ENCODE peak calls at places on chromosomes 5 and 9, in four cellular contexts. One of them, this sample, is unnamed.

GRCh38 chr5:103546858-103547257 is 15.7 kb downstream of the NUDT12 start:
- DNase-seq in T-helper 2 cell: no peak
- DNase-seq in esophagus muscularis mucosa: no peak
- DNase-seq in AML-193: no peak
- DNase-seq in this sample: no peak

GRCh38 chr5:87004101-87004500 is 263.6 kb upstream of the RASA1 start:
- DNase-seq in AML-193: no peak
- DNase-seq in esophagus muscularis mucosa: no peak
- DNase-seq in T-helper 2 cell: no peak
- DNase-seq in this sample: no peak

GRCh38 chr9:89534464-89534863 is 36.6 kb upstream of the SEMA4D start:
- DNase-seq in T-helper 2 cell: no peak
- DNase-seq in AML-193: no peak
- DNase-seq in esophagus muscularis mucosa: no peak
- DNase-seq in this sample: no peak

GRCh38 chr5:29143266-29143665 is 2050.2 kb upstream of the CDH6 start:
- DNase-seq in T-helper 2 cell: no peak
- DNase-seq in AML-193: no peak
- DNase-seq in esophagus muscularis mucosa: no peak
- DNase-seq in this sample: no peak

GRCh38 chr9:13445123-13445522 is 165.6 kb upstream of the MPDZ start:
- DNase-seq in T-helper 2 cell: no peak
- DNase-seq in esophagus muscularis mucosa: no peak
- DNase-seq in AML-193: no peak
- DNase-seq in this sample: no peak

GRCh38 chr5:179700401-179700918 is 1.7 kb downstream of the CANX start:
- DNase-seq in esophagus muscularis mucosa: no peak
- DNase-seq in AML-193: peak
- DNase-seq in T-helper 2 cell: peak
- DNase-seq in this sample: no peak

GRCh38 chr5:148739023-148739422 is 84.7 kb upstream of the HTR4 start:
- DNase-seq in esophagus muscularis mucosa: no peak
- DNase-seq in AML-193: no peak
- DNase-seq in T-helper 2 cell: no peak
- DNase-seq in this sample: no peak

GRCh38 chr5:53749611-53750010 is 189.2 kb downstream of the NDUFS4 start:
- DNase-seq in AML-193: no peak
- DNase-seq in T-helper 2 cell: no peak
- DNase-seq in esophagus muscularis mucosa: no peak
- DNase-seq in this sample: no peak

GRCh38 chr9:131727795-131728545 is 11.9 kb downstream of the RAPGEF1 start:
- DNase-seq in esophagus muscularis mucosa: no peak
- DNase-seq in AML-193: no peak
- DNase-seq in T-helper 2 cell: peak
- DNase-seq in this sample: no peak

GRCh38 chr5:79297661-79298060 is 61.7 kb downstream of the JMY start:
- DNase-seq in esophagus muscularis mucosa: no peak
- DNase-seq in T-helper 2 cell: no peak
- DNase-seq in AML-193: no peak
- DNase-seq in this sample: no peak

GRCh38 chr5:6759401-6759800 is 46.2 kb downstream of the TENT4A start:
- DNase-seq in T-helper 2 cell: no peak
- DNase-seq in AML-193: no peak
- DNase-seq in esophagus muscularis mucosa: no peak
- DNase-seq in this sample: no peak

GRCh38 chr5:43231977-43232376 is 40.0 kb downstream of the NIM1K start:
- DNase-seq in AML-193: no peak
- DNase-seq in esophagus muscularis mucosa: no peak
- DNase-seq in T-helper 2 cell: peak
- DNase-seq in this sample: no peak

GRCh38 chr5:54460181-54460919 is 4.9 kb downstream of the HSPB3 start:
- DNase-seq in AML-193: no peak
- DNase-seq in esophagus muscularis mucosa: no peak
- DNase-seq in T-helper 2 cell: no peak
- DNase-seq in this sample: no peak

GRCh38 chr9:114732842-114733241 is 50.9 kb upstream of the TEX48 start:
- DNase-seq in AML-193: no peak
- DNase-seq in T-helper 2 cell: no peak
- DNase-seq in esophagus muscularis mucosa: no peak
- DNase-seq in this sample: no peak

GRCh38 chr5:135491552-135492318 is 39.6 kb upstream of the TIFAB start:
- DNase-seq in esophagus muscularis mucosa: no peak
- DNase-seq in AML-193: no peak
- DNase-seq in T-helper 2 cell: no peak
- DNase-seq in this sample: peak

GRCh38 chr5:97209343-97209742 is 26.3 kb upstream of the RIOK2 start:
- DNase-seq in esophagus muscularis mucosa: no peak
- DNase-seq in T-helper 2 cell: no peak
- DNase-seq in AML-193: no peak
- DNase-seq in this sample: no peak

GRCh38 chr9:72633966-72634365 is 112.6 kb downstream of the TMC1 start:
- DNase-seq in T-helper 2 cell: peak
- DNase-seq in AML-193: no peak
- DNase-seq in esophagus muscularis mucosa: no peak
- DNase-seq in this sample: no peak

GRCh38 chr5:160269017-160269416 is 39.7 kb downstream of the FABP6 start:
- DNase-seq in AML-193: peak
- DNase-seq in T-helper 2 cell: no peak
- DNase-seq in esophagus muscularis mucosa: peak
- DNase-seq in this sample: no peak

GRCh38 chr5:38985909-38986452 is 88.2 kb downstream of the RICTOR start:
- DNase-seq in AML-193: no peak
- DNase-seq in T-helper 2 cell: no peak
- DNase-seq in esophagus muscularis mucosa: no peak
- DNase-seq in this sample: no peak

GRCh38 chr5:79986260-79986659 is 4.8 kb downstream of the MTX3 start:
- DNase-seq in AML-193: no peak
- DNase-seq in T-helper 2 cell: no peak
- DNase-seq in esophagus muscularis mucosa: no peak
- DNase-seq in this sample: no peak

GRCh38 chr5:157187046-157187754 is 6.6 kb downstream of the ITK start:
- DNase-seq in AML-193: no peak
- DNase-seq in T-helper 2 cell: no peak
- DNase-seq in esophagus muscularis mucosa: no peak
- DNase-seq in this sample: no peak

GRCh38 chr5:167573274-167574127 is 717.9 kb upstream of the WWC1 start:
- DNase-seq in esophagus muscularis mucosa: no peak
- DNase-seq in AML-193: no peak
- DNase-seq in T-helper 2 cell: no peak
- DNase-seq in this sample: peak

GRCh38 chr9:124263800-124264426 is 6.2 kb downstream of the NEK6 start:
- DNase-seq in AML-193: no peak
- DNase-seq in T-helper 2 cell: no peak
- DNase-seq in esophagus muscularis mucosa: no peak
- DNase-seq in this sample: no peak

GRCh38 chr9:87471746-87472145 is 25.9 kb upstream of the DAPK1 start:
- DNase-seq in AML-193: no peak
- DNase-seq in T-helper 2 cell: no peak
- DNase-seq in esophagus muscularis mucosa: no peak
- DNase-seq in this sample: no peak

GRCh38 chr5:38403407-38403806 is 145.0 kb downstream of the EGFLAM start:
- DNase-seq in T-helper 2 cell: no peak
- DNase-seq in esophagus muscularis mucosa: no peak
- DNase-seq in AML-193: no peak
- DNase-seq in this sample: no peak

GRCh38 chr9:91778031-91778430 is 172.0 kb downstream of the ROR2 start:
- DNase-seq in AML-193: no peak
- DNase-seq in T-helper 2 cell: no peak
- DNase-seq in esophagus muscularis mucosa: no peak
- DNase-seq in this sample: no peak

GRCh38 chr5:154648229-154648628 is 106.9 kb upstream of the LARP1 start:
- DNase-seq in esophagus muscularis mucosa: no peak
- DNase-seq in AML-193: no peak
- DNase-seq in T-helper 2 cell: no peak
- DNase-seq in this sample: no peak

GRCh38 chr5:81315336-81315735 is 13.9 kb downstream of the ZCCHC9 start:
- DNase-seq in AML-193: no peak
- DNase-seq in esophagus muscularis mucosa: no peak
- DNase-seq in T-helper 2 cell: no peak
- DNase-seq in this sample: no peak

GRCh38 chr9:133107961-133108793 is 12.9 kb downstream of the RALGDS start:
- DNase-seq in AML-193: no peak
- DNase-seq in esophagus muscularis mucosa: no peak
- DNase-seq in T-helper 2 cell: no peak
- DNase-seq in this sample: no peak

GRCh38 chr9:130212543-130213297 is 40.5 kb downstream of the NCS1 start:
- DNase-seq in esophagus muscularis mucosa: no peak
- DNase-seq in T-helper 2 cell: no peak
- DNase-seq in AML-193: no peak
- DNase-seq in this sample: no peak

GRCh38 chr5:10323588-10324488 is 16.1 kb upstream of the CMBL start:
- DNase-seq in T-helper 2 cell: no peak
- DNase-seq in AML-193: no peak
- DNase-seq in esophagus muscularis mucosa: no peak
- DNase-seq in this sample: no peak

GRCh38 chr5:141747646-141748229 is 65.7 kb upstream of the ARAP3 start:
- DNase-seq in esophagus muscularis mucosa: no peak
- DNase-seq in T-helper 2 cell: no peak
- DNase-seq in AML-193: no peak
- DNase-seq in this sample: no peak

GRCh38 chr5:78591227-78591626 is 57.3 kb downstream of the LHFPL2 start:
- DNase-seq in AML-193: no peak
- DNase-seq in T-helper 2 cell: no peak
- DNase-seq in esophagus muscularis mucosa: no peak
- DNase-seq in this sample: no peak

GRCh38 chr5:6730407-6730806 is 17.2 kb downstream of the TENT4A start:
- DNase-seq in esophagus muscularis mucosa: no peak
- DNase-seq in T-helper 2 cell: peak
- DNase-seq in AML-193: no peak
- DNase-seq in this sample: no peak

GRCh38 chr5:111946556-111946955 is 189.6 kb upstream of the NREP start:
- DNase-seq in AML-193: no peak
- DNase-seq in T-helper 2 cell: no peak
- DNase-seq in esophagus muscularis mucosa: no peak
- DNase-seq in this sample: no peak

GRCh38 chr5:29367176-29367833 is 1826.2 kb upstream of the CDH6 start:
- DNase-seq in AML-193: no peak
- DNase-seq in esophagus muscularis mucosa: no peak
- DNase-seq in T-helper 2 cell: no peak
- DNase-seq in this sample: no peak

GRCh38 chr5:172004824-172005237 is 1.6 kb downstream of the FBXW11 start:
- DNase-seq in T-helper 2 cell: peak
- DNase-seq in AML-193: peak
- DNase-seq in esophagus muscularis mucosa: no peak
- DNase-seq in this sample: no peak

GRCh38 chr5:10689391-10690081 is 71.5 kb downstream of the DAP start:
- DNase-seq in esophagus muscularis mucosa: no peak
- DNase-seq in AML-193: no peak
- DNase-seq in T-helper 2 cell: peak
- DNase-seq in this sample: no peak

This sample was measured in SK-N-DZ.